ENCODE peak calls at places on chromosomes 16 and 17, in seven cellular contexts. F is skeletal muscle cell, R is smooth muscle cell of the brain vasculature, M is heart right ventricle, G is foreskin fibroblast, L is T-helper 1 cell, B is neuronal stem cell. A is an unnamed sample.
A peak's percentile ranks its signal among the peaks of the same experiment; 100 is the strongest.

GRCh38 chr16:82991435-82991834 is 364.7 kb downstream of the CDH13 start:
- DNase-seq in F (no peak), L (no peak), R (no peak), G (no peak), M (no peak), B (no peak), A (no peak)

GRCh38 chr17:77948690-77949114 is 9.8 kb upstream of the TNRC6C start:
- DNase-seq in F (no peak), R (no peak), L (no peak), G (peak; percentile 78), B (no peak), M (peak; percentile 19), A (no peak)

GRCh38 chr16:55948230-55948629 is 73.1 kb upstream of the CES5A start:
- DNase-seq in L (no peak), B (no peak), M (no peak), G (no peak), R (no peak), F (no peak), A (no peak)

GRCh38 chr16:729768-730665 is 3.1 kb downstream of the HAGHL start:
- DNase-seq in G (no peak), B (no peak), R (no peak), M (no peak), L (peak; percentile 12), F (no peak), A (no peak)

GRCh38 chr17:59840329-59840907 is 52.3 kb downstream of the TUBD1 start:
- DNase-seq in M (no peak), G (peak; percentile 24), F (no peak), L (no peak), R (no peak), B (no peak), A (no peak)

GRCh38 chr16:50021509-50021908 is 3.5 kb upstream of the CNEP1R1 start:
- DNase-seq in B (peak; percentile 24), G (no peak), M (no peak), R (no peak), L (no peak), F (no peak), A (no peak)

GRCh38 chr16:85047867-85048455 is 20.4 kb downstream of the KIAA0513 start:
- DNase-seq in M (no peak), B (no peak), L (no peak), F (no peak), R (no peak), G (no peak), A (no peak)

GRCh38 chr17:60168654-60169053 is 18.9 kb downstream of the CA4 start:
- DNase-seq in F (no peak), G (no peak), B (no peak), L (no peak), R (no peak), M (no peak), A (no peak)

GRCh38 chr17:27623578-27623977 is 7.4 kb upstream of the LGALS9 start:
- DNase-seq in R (no peak), F (no peak), G (no peak), B (no peak), L (no peak), M (no peak), A (no peak)

GRCh38 chr16:4733747-4734062 is 366 bp downstream of the ANKS3 start:
- DNase-seq in G (peak; percentile 14), M (no peak), B (no peak), R (no peak), F (no peak), L (no peak), A (no peak)

GRCh38 chr16:23334421-23334853 is 32.3 kb downstream of the SCNN1B start:
- DNase-seq in L (no peak), F (no peak), G (no peak), R (no peak), B (no peak), M (no peak), A (no peak)

GRCh38 chr17:77725851-77726250 is 232.7 kb upstream of the TNRC6C start:
- DNase-seq in R (no peak), B (no peak), F (no peak), M (no peak), L (no peak), G (no peak), A (no peak)

GRCh38 chr17:73545109-73545508 is 99.1 kb downstream of the SDK2 start:
- DNase-seq in B (no peak), L (no peak), F (no peak), G (no peak), M (no peak), R (no peak), A (no peak)

GRCh38 chr17:39677581-39678339 is 9.5 kb downstream of the PNMT start:
- DNase-seq in L (no peak), G (peak; percentile 65), F (no peak), M (peak; percentile 82), B (no peak), R (no peak), A (no peak)

GRCh38 chr16:71796501-71796900 is 12.1 kb downstream of the AP1G1 start:
- DNase-seq in M (no peak), L (no peak), B (no peak), G (no peak), F (no peak), R (no peak), A (no peak)